ENCODE peak calls at places on chromosomes 11 and 22, in four cellular contexts. J, V, B and H are unnamed samples.

GRCh38 chr22:45516923-45517675 is 14.4 kb downstream of the FBLN1 start:
- DNase-seq in V (no peak), J (no peak), B (no peak), H (no peak)

GRCh38 chr22:28239941-28240340 is 320.9 kb upstream of the PITPNB start:
- DNase-seq in B (no peak), J (no peak), V (no peak), H (no peak)

GRCh38 chr11:15276616-15277015 is 161.9 kb downstream of the INSC start:
- DNase-seq in V (no peak), J (no peak), B (no peak), H (no peak)

GRCh38 chr11:115159122-115159665 is 345.0 kb downstream of the CADM1 start:
- DNase-seq in V (no peak), B (no peak), J (no peak), H (no peak)

GRCh38 chr11:28566643-28567042 is 458.5 kb downstream of the METTL15 start:
- DNase-seq in J (peak), B (peak), V (peak), H (peak)

GRCh38 chr22:50227588-50228215 is 17.1 kb downstream of the TUBGCP6 start:
- DNase-seq in J (peak), V (no peak), B (no peak), H (no peak)

GRCh38 chr11:113668255-113668654 is 37.9 kb downstream of the TMPRSS5 start:
- DNase-seq in J (no peak), V (no peak), B (no peak), H (no peak)

GRCh38 chr22:40953446-40953845 is 2.3 kb downstream of the RBX1 start:
- DNase-seq in B (no peak), J (no peak), V (no peak), H (no peak)

GRCh38 chr22:35517769-35518530 is 22.7 kb upstream of the RASD2 start:
- DNase-seq in J (no peak), B (no peak), V (no peak), H (no peak)

GRCh38 chr11:59773082-59773438 is 17.9 kb downstream of the STX3 start:
- DNase-seq in J (no peak), V (no peak), B (no peak), H (no peak)

GRCh38 chr11:66136752-66137123 is 66.7 kb downstream of the PACS1 start:
- DNase-seq in V (no peak), B (no peak), J (no peak), H (no peak)

GRCh38 chr22:27593378-27593777 is 208.2 kb downstream of the MN1 start:
- DNase-seq in B (no peak), V (no peak), J (no peak), H (no peak)

GRCh38 chr11:61334434-61335354 is 1.7 kb downstream of the TKFC start:
- DNase-seq in J (no peak), V (peak), B (no peak), H (no peak)

GRCh38 chr11:73201249-73201648 is 16.8 kb upstream of the P2RY2 start:
- DNase-seq in B (no peak), J (peak), V (no peak), H (no peak)

GRCh38 chr11:108965602-108966001 is 300.7 kb downstream of the DDX10 start:
- DNase-seq in J (no peak), B (no peak), V (peak), H (no peak)

GRCh38 chr11:61698173-61698965 is 18.2 kb downstream of the DAGLA start:
- DNase-seq in J (no peak), V (no peak), B (no peak), H (no peak)

GRCh38 chr22:41775338-41775737 is 25.1 kb upstream of the CCDC134 start:
- DNase-seq in V (no peak), J (no peak), B (no peak), H (no peak)

GRCh38 chr11:555500-556174 is 4.9 kb downstream of the LMNTD2 start:
- DNase-seq in J (no peak), B (peak), V (no peak), H (no peak)

GRCh38 chr22:36506637-36507517 is at the start of gene FOXRED2:
- DNase-seq in J (peak), B (peak), V (no peak), H (peak)

GRCh38 chr11:655036-655726 is 18.1 kb downstream of the DRD4 start:
- DNase-seq in V (no peak), J (no peak), B (no peak), H (no peak)

GRCh38 chr11:113796663-113797259 is 17.2 kb downstream of the CLDN25 start:
- DNase-seq in V (peak), J (no peak), B (no peak), H (no peak)

GRCh38 chr11:100949443-100949842 is 180.2 kb downstream of the PGR start:
- DNase-seq in V (no peak), B (no peak), J (no peak), H (no peak)

GRCh38 chr11:1251236-1251770 is 28.4 kb downstream of the MUC5B start:
- DNase-seq in B (no peak), V (no peak), J (no peak), H (no peak)

GRCh38 chr22:36332623-36333331 is 55.0 kb downstream of the MYH9 start:
- DNase-seq in V (peak), J (peak), B (no peak), H (no peak)

GRCh38 chr11:23124996-23125395 is 264.7 kb upstream of the CCDC179 start:
- DNase-seq in J (no peak), V (no peak), B (no peak), H (no peak)

GRCh38 chr11:10920205-10920604 is 62.4 kb upstream of the ZBED5 start:
- DNase-seq in J (no peak), V (no peak), B (no peak), H (no peak)

GRCh38 chr11:79069504-79069903 is 371.3 kb downstream of the TENM4 start:
- DNase-seq in B (no peak), V (no peak), J (no peak), H (no peak)

GRCh38 chr11:1892116-1892515 is 421 bp upstream of the PRR33 start:
- DNase-seq in J (no peak), V (no peak), B (no peak), H (no peak)

GRCh38 chr11:87463486-87464102 is 425.9 kb downstream of the TMEM135 start:
- DNase-seq in J (no peak), V (no peak), B (no peak), H (no peak)

GRCh38 chr11:117378966-117379865 is 51.6 kb downstream of the CEP164 start:
- DNase-seq in J (no peak), V (no peak), B (no peak), H (no peak)

GRCh38 chr11:73297231-73297590 is 10.9 kb upstream of the ARHGEF17 start:
- DNase-seq in B (no peak), J (no peak), V (no peak), H (no peak)

GRCh38 chr11:59135648-59136461 is 6.8 kb upstream of the FAM111A start:
- DNase-seq in J (peak), V (peak), B (peak), H (peak)

DNA sequence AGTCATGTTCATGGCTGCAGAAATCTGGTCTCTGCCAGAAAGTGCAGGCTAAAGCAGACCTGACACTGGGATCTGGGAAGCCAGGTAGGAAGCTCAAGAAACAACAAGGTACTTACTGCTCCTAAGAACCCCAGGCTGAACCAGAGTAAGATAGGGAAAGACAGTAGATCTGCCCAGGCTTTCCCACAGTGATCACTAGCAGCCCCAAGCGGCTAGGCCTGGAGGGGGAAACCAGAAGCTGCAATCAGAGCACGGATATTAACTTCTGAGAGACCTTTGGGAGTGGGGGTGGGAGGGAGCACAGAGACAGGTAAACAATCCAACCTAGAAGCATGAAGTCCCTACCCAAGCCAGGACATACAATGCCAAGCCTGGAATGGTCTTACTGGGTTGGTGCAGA is 135.2 kb upstream of the C11orf58 start:
- DNase-seq in V (no peak), B (no peak), J (no peak), H (no peak)
- TF ChIP-seq CTCF in V (no peak), B (peak), J (no peak), H (no peak)

GRCh38 chr22:24437820-24438328 is 10.5 kb downstream of the ADORA2A start:
- DNase-seq in B (no peak), V (no peak), J (no peak), H (no peak)
- TF ChIP-seq CTCF in B (no peak), V (peak), J (no peak), H (no peak)

DNA sequence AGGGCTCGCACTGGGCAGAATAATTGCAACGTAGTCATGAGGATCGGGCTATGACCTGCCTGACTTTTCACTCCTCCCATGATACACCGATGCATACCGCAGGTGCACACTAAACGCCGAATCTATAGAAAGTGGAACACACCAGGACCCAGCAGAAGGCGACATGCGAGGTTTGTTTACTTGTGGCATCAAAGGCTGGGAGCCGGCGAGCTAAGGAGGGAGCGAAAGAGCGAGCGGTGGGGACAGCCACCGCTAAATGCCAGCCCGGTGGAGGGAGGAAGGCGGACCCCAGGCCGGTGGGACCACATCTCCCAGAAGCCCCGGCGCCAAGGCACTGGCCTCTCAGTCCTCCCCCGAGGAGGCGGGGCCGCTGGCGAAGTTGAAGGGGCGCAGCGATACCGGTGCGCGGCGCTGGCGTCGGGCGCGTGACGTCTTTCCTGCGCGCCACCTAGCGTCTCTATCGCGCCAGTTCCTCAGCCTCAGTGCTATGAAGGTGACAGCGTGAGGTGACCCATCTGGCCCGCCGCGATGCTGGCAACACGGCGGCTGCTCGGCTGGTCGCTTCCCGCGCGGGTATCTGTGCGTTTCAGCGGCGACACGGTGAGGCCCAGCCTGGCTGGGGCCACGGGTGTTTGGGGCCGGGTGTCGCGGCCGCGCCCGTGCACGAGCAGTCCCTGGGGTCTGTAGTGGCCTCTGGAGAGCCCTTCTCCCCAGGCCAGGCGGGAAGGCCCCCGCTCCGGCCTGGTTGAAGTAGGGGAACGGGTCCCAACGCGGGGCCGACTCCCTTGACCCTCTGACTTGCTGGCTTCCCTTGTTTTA is at the start of gene NDUFV1:
- DNase-seq in V (peak), B (peak), J (peak), H (peak)
- TF ChIP-seq CTCF in V (peak), B (no peak), J (peak), H (peak)

DNA sequence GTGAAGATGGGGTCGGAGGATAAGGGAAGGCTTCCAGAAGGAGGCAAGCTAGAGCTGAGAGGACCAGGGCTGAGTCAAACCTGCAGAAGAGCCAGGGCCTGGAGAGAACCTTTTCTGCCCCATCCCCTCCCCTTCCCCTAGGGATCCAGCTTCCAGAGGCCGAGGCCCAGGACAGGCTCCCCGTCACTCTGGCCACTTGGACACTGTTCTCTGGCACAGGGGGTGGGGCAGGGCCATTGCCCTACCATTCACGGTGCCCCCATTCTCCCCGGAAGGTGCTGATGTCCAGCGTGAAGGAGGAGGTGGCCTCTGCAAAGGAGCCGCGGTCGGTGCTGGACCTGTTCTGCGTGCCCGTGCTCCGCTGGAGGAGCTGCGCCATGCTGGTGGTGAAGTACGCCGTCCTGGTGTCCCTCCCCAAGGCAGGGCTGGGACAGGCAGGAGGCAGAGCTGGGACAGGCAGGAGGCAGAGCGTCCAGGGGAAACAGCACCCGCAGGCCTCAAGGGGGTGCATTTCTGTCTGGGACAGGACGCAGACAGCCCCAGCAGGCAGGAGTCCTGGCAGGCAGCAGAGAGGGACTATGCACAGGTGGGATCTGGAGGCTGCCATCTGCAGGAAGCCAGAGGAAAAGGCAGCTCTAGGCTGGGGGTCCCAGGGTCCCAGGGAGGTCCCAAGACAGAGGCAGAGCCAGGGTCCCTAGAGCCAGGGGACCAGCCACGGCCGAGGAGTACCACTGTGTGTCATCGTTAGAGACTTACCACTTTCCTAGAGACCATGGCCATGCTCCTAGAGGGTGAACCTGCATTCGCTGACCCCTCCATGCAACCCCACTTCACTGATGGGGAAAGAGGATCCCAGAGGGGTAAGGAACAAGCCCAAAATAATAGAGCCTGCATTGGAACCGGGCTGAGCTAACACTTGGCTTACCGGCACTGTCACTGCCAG is 25.8 kb upstream of the SLC22A12 start:
- DNase-seq in J (peak), V (no peak), B (peak), H (no peak)
- TF ChIP-seq CTCF in J (no peak), V (no peak), B (no peak), H (peak)

GRCh38 chr11:94767701-94768601 is at the start of gene AMOTL1:
- DNase-seq in B (peak), J (peak), V (peak), H (peak)
- TF ChIP-seq CTCF in B (no peak), J (no peak), V (no peak), H (peak)

GRCh38 chr11:111462329-111462728 is 49.9 kb downstream of the BTG4 start:
- DNase-seq in J (no peak), V (no peak), B (no peak), H (no peak)

GRCh38 chr11:111460752-111461305 is 51.4 kb downstream of the BTG4 start:
- DNase-seq in J (no peak), V (no peak), B (no peak), H (no peak)

GRCh38 chr11:111459506-111460270 is 52.5 kb downstream of the BTG4 start:
- DNase-seq in B (no peak), J (no peak), V (no peak), H (no peak)

GRCh38 chr11:111461460-111462240 is 50.5 kb downstream of the BTG4 start:
- DNase-seq in B (no peak), J (no peak), V (no peak), H (no peak)

DNA sequence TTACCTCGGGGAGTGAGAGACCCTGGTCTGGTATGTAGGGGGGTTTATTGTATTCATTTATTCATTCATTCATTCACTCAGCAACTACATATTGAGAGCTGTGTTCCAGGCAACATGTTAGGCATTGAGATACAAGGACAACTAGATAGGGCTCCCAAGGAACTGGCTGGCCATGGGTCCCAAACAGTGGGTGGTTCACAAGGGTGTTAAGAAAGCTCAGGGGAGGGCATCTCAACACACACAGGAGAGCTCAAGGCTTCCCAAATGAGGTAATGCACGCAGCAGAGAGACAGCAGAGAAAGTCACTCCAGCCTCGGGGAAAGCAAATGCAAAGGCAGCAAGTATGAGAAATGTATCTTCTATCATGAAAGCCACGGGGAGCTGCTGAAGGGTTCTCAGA is 51.8 kb downstream of the BTG4 start:
- DNase-seq in B (no peak), V (no peak), J (no peak), H (no peak)
- TF ChIP-seq CTCF in B (no peak), V (no peak), J (no peak), H (no peak)

GRCh38 chr11:20126724-20127123 is 33.6 kb downstream of the DBX1 start:
- DNase-seq in V (no peak), J (no peak), B (no peak), H (no peak)

GRCh38 chr11:20127671-20128527 is 32.4 kb downstream of the DBX1 start:
- DNase-seq in B (peak), J (peak), V (no peak), H (peak)

GRCh38 chr11:20125927-20126326 is 34.3 kb downstream of the DBX1 start:
- DNase-seq in V (no peak), B (no peak), J (no peak), H (no peak)
- TF ChIP-seq CTCF in V (no peak), B (no peak), J (no peak), H (no peak)

DNA sequence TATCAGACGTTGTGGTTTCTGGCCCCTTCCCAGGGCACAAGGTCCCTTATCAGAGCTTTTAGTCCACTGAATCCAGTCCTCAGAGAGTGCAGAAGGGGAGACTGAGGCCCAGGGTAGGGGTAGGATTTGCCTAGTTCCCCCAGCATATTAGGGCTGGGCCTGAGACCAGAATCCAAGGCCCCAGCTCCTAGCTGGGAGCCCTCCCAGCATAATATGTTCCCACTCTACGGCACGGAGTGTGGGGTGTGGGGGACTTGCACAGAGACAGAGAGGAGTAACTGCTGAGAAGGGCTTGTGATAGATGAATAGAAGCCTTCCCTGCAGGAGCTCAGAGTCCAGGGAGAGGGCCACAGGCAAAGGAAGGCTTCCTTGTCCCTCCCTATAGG is 43.8 kb downstream of the NEU3 start:
- DNase-seq in V (no peak), J (no peak), B (peak), H (no peak)
- TF ChIP-seq CTCF in V (no peak), J (no peak), B (no peak), H (no peak)